ENCODE peak calls at places on chromosomes 13 and 19, in eight cellular contexts. O is breast epithelium, H is adrenal gland, J is mesothelial cell of epicardium, A is fibroblast of the aortic adventitia, I is mammary epithelial cell, B is dorsolateral prefrontal cortex, D is fibroblast of lung. P is an unnamed sample.

GRCh38 chr13:83386609-83387008 is 495.7 kb downstream of the SLITRK1 start:
- DNase-seq in A (no peak), B (no peak), J (no peak), D (no peak), I (no peak), O (no peak), H (no peak), P (no peak)

GRCh38 chr19:5635427-5635826 is 12.5 kb downstream of the SAFB start:
- DNase-seq in A (no peak), B (no peak), I (no peak), D (no peak), J (no peak), O (no peak), H (peak; percentile 33), P (no peak)

GRCh38 chr13:31044658-31045620 is 112.5 kb downstream of the TEX26 start:
- DNase-seq in O (no peak), A (no peak), D (no peak), I (peak; percentile 42), H (no peak), B (no peak), J (no peak), P (no peak)

GRCh38 chr13:60335531-60335930 is 61.5 kb upstream of the TDRD3 start:
- DNase-seq in H (no peak), I (no peak), J (no peak), D (peak; percentile 20), B (no peak), O (no peak), A (peak; percentile 48), P (no peak)

GRCh38 chr19:35342430-35342829 is 5.3 kb upstream of the FFAR1 start:
- DNase-seq in B (no peak), H (no peak), D (no peak), O (no peak), A (no peak), I (no peak), J (no peak), P (no peak)

GRCh38 chr19:41225238-41226052 is 6.4 kb downstream of the AXL start:
- DNase-seq in H (peak; percentile 94), O (peak; percentile 35), B (no peak), J (no peak), A (peak; percentile 99), D (peak; percentile 100), I (peak; percentile 97), P (no peak)

GRCh38 chr13:21759503-21759902 is 88.6 kb downstream of the FGF9 start:
- DNase-seq in I (no peak), O (no peak), H (no peak), A (no peak), B (no peak), J (no peak), D (no peak), P (no peak)

GRCh38 chr13:98479496-98480003 is 97.4 kb downstream of the STK24 start:
- DNase-seq in J (no peak), I (no peak), H (no peak), B (no peak), D (no peak), O (no peak), A (no peak), P (no peak)

GRCh38 chr19:39497850-39498261 is 891 bp upstream of the DLL3 start:
- DNase-seq in J (no peak), D (peak; percentile 24), A (peak; percentile 20), H (no peak), I (no peak), O (no peak), B (peak; percentile 65), P (peak; percentile 81)

GRCh38 chr13:93227280-93227905 is 786 bp downstream of the GPC6 start:
- DNase-seq in O (no peak), J (no peak), D (peak; percentile 64), I (peak; percentile 81), A (peak; percentile 60), B (peak; percentile 46), H (no peak), P (peak; percentile 57)

GRCh38 chr19:44113784-44114390 is 688 bp downstream of the ZNF225 start:
- DNase-seq in O (no peak), B (no peak), D (no peak), I (peak; percentile 1), H (no peak), J (no peak), A (peak; percentile 46), P (peak; percentile 13)

GRCh38 chr19:28427256-28428083 is 785.5 kb downstream of the UQCRFS1 start:
- DNase-seq in I (no peak), B (no peak), H (no peak), O (no peak), J (no peak), D (peak; percentile 39), A (no peak), P (no peak)

GRCh38 chr19:29273000-29273691 is 60.2 kb upstream of the UQCRFS1 start:
- DNase-seq in I (no peak), H (peak; percentile 15), D (no peak), O (no peak), B (no peak), A (no peak), J (no peak), P (no peak)

GRCh38 chr19:19782783-19783182 is 38.8 kb downstream of the ZNF506 start:
- DNase-seq in A (no peak), H (no peak), I (no peak), D (no peak), J (no peak), B (no peak), O (no peak), P (no peak)

GRCh38 chr19:11736696-11737095 is 2.0 kb downstream of the ZNF823 start:
- DNase-seq in J (no peak), B (no peak), A (peak; percentile 56), H (peak; percentile 57), D (peak; percentile 15), O (no peak), I (peak; percentile 20), P (no peak)

GRCh38 chr19:38727868-38728660 is 16.2 kb downstream of the CAPN12 start:
- DNase-seq in B (no peak), A (peak; percentile 31), H (peak; percentile 91), I (no peak), D (no peak), O (no peak), J (no peak), P (no peak)

GRCh38 chr19:8490395-8490760 is 12.1 kb downstream of the PRAM1 start:
- DNase-seq in A (no peak), D (no peak), J (no peak), B (no peak), H (no peak), I (no peak), O (no peak), P (no peak)

GRCh38 chr13:51760592-51760991 is 43.4 kb downstream of the DHRS12 start:
- DNase-seq in O (no peak), D (peak; percentile 69), J (no peak), H (no peak), I (no peak), B (peak; percentile 85), A (peak; percentile 43), P (no peak)

GRCh38 chr19:2854849-2855248 is 12.3 kb upstream of the ZNF556 start:
- DNase-seq in O (no peak), I (no peak), H (no peak), J (no peak), B (no peak), A (no peak), D (no peak), P (no peak)

GRCh38 chr19:2853015-2853606 is 11.8 kb downstream of the ZNF555 start:
- DNase-seq in B (no peak), I (no peak), J (no peak), A (no peak), O (no peak), H (no peak), D (no peak), P (no peak)

GRCh38 chr19:2856457-2857055 is 10.6 kb upstream of the ZNF556 start:
- DNase-seq in H (no peak), I (no peak), D (no peak), J (no peak), B (no peak), A (no peak), O (no peak), P (no peak)

GRCh38 chr19:2850256-2850925 is 9.1 kb downstream of the ZNF555 start:
- DNase-seq in J (no peak), O (no peak), B (no peak), H (no peak), D (no peak), I (no peak), A (no peak), P (no peak)

DNA sequence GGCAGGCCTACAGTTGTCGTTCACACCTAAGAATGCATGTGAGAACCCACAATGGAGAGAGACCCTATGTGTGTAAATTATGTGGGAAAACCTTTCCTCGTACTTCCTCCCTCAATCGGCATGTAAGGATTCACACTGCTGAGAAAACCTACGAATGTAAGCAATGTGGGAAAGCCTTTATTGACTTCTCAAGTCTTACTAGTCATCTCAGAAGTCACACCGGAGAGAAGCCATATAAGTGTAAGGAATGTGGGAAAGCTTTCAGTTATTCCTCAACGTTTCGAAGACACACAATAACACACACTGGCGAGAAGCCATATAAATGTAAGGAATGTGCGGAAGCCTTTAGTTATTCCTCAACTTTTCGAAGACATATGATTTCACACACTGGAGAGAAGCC is 11.3 kb downstream of the ZNF555 start:
- DNase-seq in A (no peak), O (no peak), J (no peak), I (no peak), H (no peak), D (no peak), B (no peak), P (no peak)
- TF ChIP-seq CTCF in A (no peak), O (no peak), J (no peak), I (no peak), H (no peak), D (no peak), B (no peak), P (no peak)

GRCh38 chr13:109622006-109622405 is 164.4 kb downstream of the IRS2 start:
- DNase-seq in A (no peak), H (no peak), B (no peak), O (no peak), J (no peak), I (no peak), D (no peak), P (no peak)
- TF ChIP-seq CTCF in A (no peak), H (no peak), B (no peak), O (no peak), J (no peak), I (no peak), D (no peak), P (no peak)

GRCh38 chr13:75569576-75569975 is 20.0 kb downstream of the UCHL3 start:
- DNase-seq in J (no peak), B (no peak), I (no peak), H (no peak), A (no peak), O (no peak), D (no peak), P (no peak)

GRCh38 chr13:75566658-75567057 is 17.1 kb downstream of the UCHL3 start:
- DNase-seq in H (no peak), A (peak; percentile 78), B (no peak), I (peak; percentile 35), D (peak; percentile 36), O (no peak), J (no peak), P (no peak)
- TF ChIP-seq CTCF in H (no peak), A (peak; percentile 56), B (peak; percentile 39), I (peak; percentile 25), D (peak; percentile 49), O (no peak), J (no peak), P (no peak)

DNA sequence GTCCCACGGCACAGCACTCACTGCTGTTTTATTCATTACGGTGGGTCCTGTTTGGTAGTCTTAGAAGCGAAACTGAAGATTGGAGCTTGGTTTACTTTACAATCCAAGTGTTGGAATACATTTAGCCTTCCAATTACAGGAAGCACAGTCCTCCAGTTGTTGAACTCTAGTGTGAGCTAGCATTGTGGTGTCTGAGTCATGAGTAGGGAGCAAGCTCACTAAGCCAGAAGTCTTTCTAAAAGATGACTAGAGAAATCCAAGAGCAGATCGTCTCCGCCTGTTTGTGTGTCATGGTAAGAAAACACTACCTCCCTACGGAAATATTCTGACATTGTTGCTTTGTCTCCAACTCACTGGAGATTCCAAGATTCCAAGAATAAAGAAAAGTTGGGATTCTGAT is 10.1 kb upstream of the SHISA2 start:
- DNase-seq in J (no peak), B (no peak), H (no peak), I (peak; percentile 86), D (peak; percentile 93), O (no peak), A (peak; percentile 41), P (no peak)
- TF ChIP-seq CTCF in J (no peak), B (no peak), H (no peak), I (no peak), D (no peak), O (no peak), A (no peak), P (no peak)

P was measured in endothelial cell.